ENCODE peak calls at places on chromosomes 13 and 19, in eight cellular contexts. One of them, this sample, is unnamed. For H3K36me3 and H3K27me3, the result is how much of the 10 kb centered on the place peaks cover.

GRCh38 chr13:73210218-73210883 is 151.5 kb downstream of the KLF5 start:
- DNase-seq in A673: no peak
- DNase-seq in colonic mucosa: no peak
- DNase-seq in ovary: no peak
- DNase-seq in cardiac muscle cell: no peak
- DNase-seq in BE2C: no peak
- DNase-seq in brain microvascular endothelial cell: no peak
- DNase-seq in heart right ventricle: no peak
- DNase-seq in this sample: no peak

GRCh38 chr13:110109910-110110309 is 197.0 kb downstream of the COL4A1 start:
- DNase-seq in cardiac muscle cell: peak
- DNase-seq in BE2C: no peak
- DNase-seq in ovary: peak
- DNase-seq in A673: no peak
- DNase-seq in colonic mucosa: peak
- DNase-seq in heart right ventricle: peak
- DNase-seq in brain microvascular endothelial cell: peak
- DNase-seq in this sample: no peak

GRCh38 chr19:21321996-21322395 is 7.2 kb downstream of the ZNF708 start:
- DNase-seq in cardiac muscle cell: peak
- DNase-seq in brain microvascular endothelial cell: peak
- DNase-seq in ovary: no peak
- DNase-seq in BE2C: no peak
- DNase-seq in colonic mucosa: no peak
- DNase-seq in A673: no peak
- DNase-seq in heart right ventricle: no peak
- DNase-seq in this sample: no peak

GRCh38 chr19:15246198-15246481 is 13.9 kb upstream of the EPHX3 start:
- DNase-seq in A673: no peak
- DNase-seq in cardiac muscle cell: no peak
- DNase-seq in BE2C: no peak
- DNase-seq in ovary: no peak
- DNase-seq in brain microvascular endothelial cell: no peak
- DNase-seq in heart right ventricle: no peak
- DNase-seq in colonic mucosa: no peak
- DNase-seq in this sample: no peak

GRCh38 chr13:110713981-110714797 is 689 bp downstream of the ING1 start:
- DNase-seq in BE2C: peak
- DNase-seq in brain microvascular endothelial cell: peak
- DNase-seq in colonic mucosa: peak
- DNase-seq in heart right ventricle: peak
- DNase-seq in ovary: peak
- DNase-seq in cardiac muscle cell: peak
- DNase-seq in A673: peak
- DNase-seq in this sample: no peak

GRCh38 chr19:45160870-45161714 is at the start of gene NKPD1:
- DNase-seq in brain microvascular endothelial cell: no peak
- DNase-seq in colonic mucosa: peak
- DNase-seq in A673: no peak
- DNase-seq in heart right ventricle: no peak
- DNase-seq in BE2C: peak
- DNase-seq in ovary: no peak
- DNase-seq in cardiac muscle cell: no peak
- DNase-seq in this sample: no peak

GRCh38 chr19:9151367-9151766 is 11.2 kb downstream of the ZNF317 start:
- DNase-seq in brain microvascular endothelial cell: no peak
- DNase-seq in BE2C: no peak
- DNase-seq in ovary: no peak
- DNase-seq in cardiac muscle cell: no peak
- DNase-seq in heart right ventricle: no peak
- DNase-seq in A673: no peak
- DNase-seq in colonic mucosa: no peak
- DNase-seq in this sample: no peak

GRCh38 chr19:17469092-17469370 is 1.3 kb upstream of the SLC27A1 start:
- DNase-seq in brain microvascular endothelial cell: no peak
- DNase-seq in A673: no peak
- DNase-seq in BE2C: no peak
- DNase-seq in heart right ventricle: no peak
- DNase-seq in ovary: no peak
- DNase-seq in colonic mucosa: no peak
- DNase-seq in cardiac muscle cell: no peak
- DNase-seq in this sample: no peak

GRCh38 chr19:9407827-9408226 is 27.5 kb downstream of the ZNF266 start:
- DNase-seq in colonic mucosa: no peak
- DNase-seq in cardiac muscle cell: no peak
- DNase-seq in brain microvascular endothelial cell: no peak
- DNase-seq in A673: peak
- DNase-seq in ovary: no peak
- DNase-seq in BE2C: no peak
- DNase-seq in heart right ventricle: no peak
- DNase-seq in this sample: no peak

GRCh38 chr13:34124912-34125311 is 307.0 kb downstream of the RFC3 start:
- DNase-seq in heart right ventricle: no peak
- DNase-seq in BE2C: no peak
- DNase-seq in A673: no peak
- DNase-seq in brain microvascular endothelial cell: no peak
- DNase-seq in colonic mucosa: no peak
- DNase-seq in cardiac muscle cell: no peak
- DNase-seq in ovary: no peak
- DNase-seq in this sample: no peak

GRCh38 chr19:40413291-40413994 is at the start of gene PRX:
- DNase-seq in cardiac muscle cell: peak
- DNase-seq in heart right ventricle: no peak
- DNase-seq in BE2C: peak
- DNase-seq in A673: no peak
- DNase-seq in colonic mucosa: no peak
- DNase-seq in ovary: no peak
- DNase-seq in brain microvascular endothelial cell: no peak
- DNase-seq in this sample: no peak

GRCh38 chr19:32719611-32720059 is at the start of gene TDRD12:
- DNase-seq in cardiac muscle cell: no peak
- DNase-seq in heart right ventricle: no peak
- DNase-seq in colonic mucosa: no peak
- DNase-seq in BE2C: peak
- DNase-seq in ovary: no peak
- DNase-seq in A673: no peak
- DNase-seq in brain microvascular endothelial cell: no peak
- DNase-seq in this sample: no peak

GRCh38 chr13:96934889-96935490 is 59.3 kb downstream of the OXGR1 start:
- DNase-seq in cardiac muscle cell: no peak
- DNase-seq in brain microvascular endothelial cell: no peak
- DNase-seq in BE2C: no peak
- DNase-seq in heart right ventricle: no peak
- DNase-seq in colonic mucosa: no peak
- DNase-seq in ovary: no peak
- DNase-seq in A673: no peak
- DNase-seq in this sample: no peak

GRCh38 chr19:57302727-57303401 is 17.4 kb upstream of the ZNF543 start:
- DNase-seq in cardiac muscle cell: no peak
- DNase-seq in heart right ventricle: no peak
- DNase-seq in A673: no peak
- DNase-seq in brain microvascular endothelial cell: no peak
- DNase-seq in BE2C: no peak
- DNase-seq in ovary: no peak
- DNase-seq in colonic mucosa: no peak
- DNase-seq in this sample: no peak

GRCh38 chr19:35959040-35959967 is 23.1 kb downstream of the LRFN3 start:
- DNase-seq in A673: peak
- DNase-seq in brain microvascular endothelial cell: no peak
- DNase-seq in ovary: no peak
- DNase-seq in colonic mucosa: no peak
- DNase-seq in heart right ventricle: no peak
- DNase-seq in cardiac muscle cell: no peak
- DNase-seq in BE2C: peak
- DNase-seq in this sample: no peak

GRCh38 chr13:94345374-94346195 is 133.9 kb downstream of the DCT start:
- DNase-seq in brain microvascular endothelial cell: no peak
- DNase-seq in colonic mucosa: no peak
- DNase-seq in ovary: no peak
- DNase-seq in A673: peak
- DNase-seq in cardiac muscle cell: peak
- DNase-seq in heart right ventricle: no peak
- DNase-seq in BE2C: no peak
- DNase-seq in this sample: no peak

GRCh38 chr13:20495087-20496023 is 30.3 kb downstream of the CRYL1 start:
- DNase-seq in colonic mucosa: peak
- DNase-seq in A673: peak
- DNase-seq in brain microvascular endothelial cell: peak
- DNase-seq in ovary: no peak
- DNase-seq in BE2C: peak
- DNase-seq in heart right ventricle: peak
- DNase-seq in cardiac muscle cell: peak
- DNase-seq in this sample: no peak

GRCh38 chr19:17394891-17395415 is 957 bp upstream of the CCDC194 start:
- DNase-seq in colonic mucosa: peak
- DNase-seq in ovary: peak
- DNase-seq in A673: peak
- DNase-seq in brain microvascular endothelial cell: no peak
- DNase-seq in cardiac muscle cell: peak
- DNase-seq in heart right ventricle: peak
- DNase-seq in BE2C: peak
- DNase-seq in this sample: no peak

GRCh38 chr19:15288146-15288963 is 44.0 kb downstream of the BRD4 start:
- DNase-seq in ovary: no peak
- DNase-seq in BE2C: peak
- DNase-seq in colonic mucosa: no peak
- DNase-seq in brain microvascular endothelial cell: no peak
- DNase-seq in heart right ventricle: no peak
- DNase-seq in A673: peak
- DNase-seq in cardiac muscle cell: no peak
- DNase-seq in this sample: no peak

GRCh38 chr19:28843771-28844492 is 369.0 kb downstream of the UQCRFS1 start:
- DNase-seq in brain microvascular endothelial cell: no peak
- DNase-seq in BE2C: no peak
- DNase-seq in colonic mucosa: no peak
- DNase-seq in cardiac muscle cell: no peak
- DNase-seq in ovary: no peak
- DNase-seq in heart right ventricle: no peak
- DNase-seq in A673: no peak
- DNase-seq in this sample: no peak

GRCh38 chr19:40754611-40755247 is 3.7 kb downstream of the SNRPA start:
- DNase-seq in ovary: no peak
- DNase-seq in BE2C: no peak
- DNase-seq in brain microvascular endothelial cell: no peak
- DNase-seq in A673: no peak
- DNase-seq in cardiac muscle cell: no peak
- DNase-seq in colonic mucosa: peak
- DNase-seq in heart right ventricle: no peak
- DNase-seq in this sample: no peak

GRCh38 chr13:49627831-49628652 is at the start of gene ARL11:
- DNase-seq in cardiac muscle cell: no peak
- DNase-seq in ovary: no peak
- DNase-seq in BE2C: peak
- DNase-seq in heart right ventricle: peak
- DNase-seq in A673: no peak
- DNase-seq in colonic mucosa: peak
- DNase-seq in brain microvascular endothelial cell: no peak
- DNase-seq in this sample: no peak

GRCh38 chr13:109517516-109517915 is 268.9 kb downstream of the IRS2 start:
- DNase-seq in A673: no peak
- DNase-seq in brain microvascular endothelial cell: no peak
- DNase-seq in cardiac muscle cell: no peak
- DNase-seq in colonic mucosa: no peak
- DNase-seq in BE2C: no peak
- DNase-seq in ovary: no peak
- DNase-seq in heart right ventricle: no peak
- DNase-seq in this sample: no peak

GRCh38 chr13:42539670-42540069 is 34.3 kb upstream of the TNFSF11 start:
- DNase-seq in A673: no peak
- DNase-seq in ovary: no peak
- DNase-seq in cardiac muscle cell: no peak
- DNase-seq in heart right ventricle: no peak
- DNase-seq in colonic mucosa: no peak
- DNase-seq in BE2C: no peak
- DNase-seq in brain microvascular endothelial cell: peak
- DNase-seq in this sample: no peak

GRCh38 chr13:42330991-42331390 is 59.0 kb downstream of the AKAP11 start:
- DNase-seq in ovary: no peak
- DNase-seq in cardiac muscle cell: no peak
- DNase-seq in BE2C: no peak
- DNase-seq in A673: no peak
- DNase-seq in brain microvascular endothelial cell: no peak
- DNase-seq in colonic mucosa: no peak
- DNase-seq in heart right ventricle: no peak
- DNase-seq in this sample: no peak

GRCh38 chr19:50001158-50001557 is 24.0 kb downstream of the VRK3 start:
- DNase-seq in BE2C: no peak
- DNase-seq in brain microvascular endothelial cell: no peak
- DNase-seq in ovary: no peak
- DNase-seq in colonic mucosa: no peak
- DNase-seq in heart right ventricle: no peak
- DNase-seq in cardiac muscle cell: no peak
- DNase-seq in A673: no peak
- DNase-seq in this sample: no peak
- H3K36me3 ChIP-seq in BE2C: under half
- H3K36me3 ChIP-seq in brain microvascular endothelial cell: under half
- H3K36me3 ChIP-seq in ovary: under half
- H3K36me3 ChIP-seq in colonic mucosa: under half
- H3K36me3 ChIP-seq in heart right ventricle: half or more
- H3K36me3 ChIP-seq in cardiac muscle cell: under half
- H3K36me3 ChIP-seq in A673: under half
- H3K36me3 ChIP-seq in this sample: half or more

GRCh38 chr19:46488551-46488950 is 7.1 kb downstream of the PNMA8B start:
- DNase-seq in colonic mucosa: no peak
- DNase-seq in BE2C: no peak
- DNase-seq in A673: no peak
- DNase-seq in cardiac muscle cell: no peak
- DNase-seq in brain microvascular endothelial cell: no peak
- DNase-seq in ovary: no peak
- DNase-seq in heart right ventricle: no peak
- DNase-seq in this sample: peak
- H3K27me3 ChIP-seq in colonic mucosa: under half
- H3K27me3 ChIP-seq in BE2C: under half
- H3K27me3 ChIP-seq in A673: under half
- H3K27me3 ChIP-seq in cardiac muscle cell: under half
- H3K27me3 ChIP-seq in brain microvascular endothelial cell: under half
- H3K27me3 ChIP-seq in ovary: under half
- H3K27me3 ChIP-seq in heart right ventricle: half or more
- H3K27me3 ChIP-seq in this sample: under half

GRCh38 chr19:53455828-53456227 is 11.7 kb upstream of the ZNF813 start:
- DNase-seq in ovary: no peak
- DNase-seq in colonic mucosa: no peak
- DNase-seq in cardiac muscle cell: no peak
- DNase-seq in A673: no peak
- DNase-seq in brain microvascular endothelial cell: no peak
- DNase-seq in heart right ventricle: no peak
- DNase-seq in BE2C: no peak
- DNase-seq in this sample: no peak
- H3K36me3 ChIP-seq in ovary: under half
- H3K36me3 ChIP-seq in colonic mucosa: under half
- H3K36me3 ChIP-seq in cardiac muscle cell: under half
- H3K36me3 ChIP-seq in A673: under half
- H3K36me3 ChIP-seq in brain microvascular endothelial cell: under half
- H3K36me3 ChIP-seq in heart right ventricle: half or more
- H3K36me3 ChIP-seq in BE2C: under half
- H3K36me3 ChIP-seq in this sample: under half

DNA sequence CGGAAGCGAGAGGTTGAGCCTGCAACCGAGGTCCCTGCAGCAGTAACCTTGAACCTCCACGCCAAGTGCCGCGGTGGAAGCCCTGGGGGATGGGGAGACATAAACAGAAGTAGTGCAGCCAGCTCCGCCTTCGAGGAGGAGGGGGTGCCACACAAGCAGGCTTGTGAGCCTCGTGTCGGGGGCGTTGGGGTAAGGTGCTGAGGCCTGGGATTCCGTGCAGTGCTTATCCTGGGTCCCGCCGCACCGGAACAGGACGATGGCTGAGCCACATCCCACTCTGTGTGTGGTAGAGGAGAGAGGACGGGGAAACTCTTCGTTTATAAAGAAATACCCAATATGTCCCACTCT is 51.0 kb downstream of the SOX1 start:
- DNase-seq in BE2C: no peak
- DNase-seq in colonic mucosa: no peak
- DNase-seq in A673: no peak
- DNase-seq in cardiac muscle cell: no peak
- DNase-seq in heart right ventricle: no peak
- DNase-seq in brain microvascular endothelial cell: no peak
- DNase-seq in ovary: no peak
- DNase-seq in this sample: no peak
- H3K27me3 ChIP-seq in BE2C: half or more
- H3K27me3 ChIP-seq in colonic mucosa: under half
- H3K27me3 ChIP-seq in A673: under half
- H3K27me3 ChIP-seq in cardiac muscle cell: half or more
- H3K27me3 ChIP-seq in heart right ventricle: half or more
- H3K27me3 ChIP-seq in brain microvascular endothelial cell: under half
- H3K27me3 ChIP-seq in ovary: under half
- H3K27me3 ChIP-seq in this sample: half or more